ENCODE peak calls at places on chromosomes 6 and 20, in eight cellular contexts. W is OCI-LY7, S is upper lobe of right lung, B is stomach, K is coronary artery, X is cardiac muscle cell, J is lung, D is GM23248. F is an unnamed sample.

GRCh38 chr6:44733146-44733545 is 345.6 kb downstream of the CDC5L start:
- DNase-seq in W (no peak), S (no peak), B (no peak), K (peak), X (no peak), J (no peak), D (no peak), F (no peak)

GRCh38 chr6:43127180-43127579 is 43.9 kb upstream of the SRF start:
- DNase-seq in W (no peak), S (no peak), B (no peak), K (no peak), X (no peak), J (no peak), D (no peak), F (no peak)

GRCh38 chr20:25135031-25135430 is 53.1 kb upstream of the VSX1 start:
- DNase-seq in W (no peak), S (no peak), B (no peak), K (no peak), X (no peak), J (no peak), D (no peak), F (no peak)

GRCh38 chr20:22775671-22776139 is 191.3 kb upstream of the FOXA2 start:
- DNase-seq in W (no peak), S (no peak), B (no peak), K (no peak), X (peak), J (no peak), D (peak), F (no peak)

GRCh38 chr6:30712441-30712840 is 4.6 kb downstream of the MDC1 start:
- DNase-seq in W (no peak), S (no peak), B (no peak), K (no peak), X (no peak), J (no peak), D (no peak), F (no peak)

GRCh38 chr20:32456869-32457421 is 98.8 kb downstream of the ASXL1 start:
- DNase-seq in W (peak), S (no peak), B (peak), K (no peak), X (peak), J (no peak), D (peak), F (no peak)

GRCh38 chr6:116047173-116047933 is 13.3 kb downstream of the FRK start:
- DNase-seq in W (peak), S (no peak), B (no peak), K (no peak), X (no peak), J (no peak), D (peak), F (no peak)

GRCh38 chr20:61744691-61745396 is 320.8 kb downstream of the TAF4 start:
- DNase-seq in W (no peak), S (no peak), B (no peak), K (no peak), X (peak), J (no peak), D (peak), F (no peak)

GRCh38 chr20:17565164-17565845 is 4.6 kb upstream of the DSTN start:
- DNase-seq in W (no peak), S (no peak), B (no peak), K (no peak), X (no peak), J (no peak), D (peak), F (no peak)

GRCh38 chr20:3766832-3767433 is 620 bp downstream of the ADISSP start:
- DNase-seq in W (peak), S (no peak), B (no peak), K (no peak), X (no peak), J (no peak), D (peak), F (no peak)

GRCh38 chr6:48664850-48665249 is 553.9 kb upstream of the PTCHD4 start:
- DNase-seq in W (no peak), S (no peak), B (no peak), K (no peak), X (no peak), J (no peak), D (no peak), F (no peak)

GRCh38 chr6:87755697-87756671 is 54.0 kb upstream of the AKIRIN2 start:
- DNase-seq in W (peak), S (no peak), B (no peak), K (no peak), X (peak), J (no peak), D (peak), F (no peak)

GRCh38 chr6:159727717-159728440 is 573 bp downstream of the WTAP start:
- DNase-seq in W (peak), S (no peak), B (no peak), K (no peak), X (peak), J (peak), D (peak), F (no peak)

GRCh38 chr6:126753616-126754015 is 364.9 kb upstream of the RSPO3 start:
- DNase-seq in W (no peak), S (no peak), B (no peak), K (no peak), X (no peak), J (no peak), D (peak), F (no peak)

GRCh38 chr6:157242791-157243190 is 80.5 kb downstream of the TMEM242 start:
- DNase-seq in W (no peak), S (no peak), B (no peak), K (no peak), X (no peak), J (no peak), D (no peak), F (peak)
- H3K27ac ChIP-seq in W (no peak), S (no peak), B (no peak), K (no peak), X (no peak), J (no peak), D (no peak), F (no peak)

GRCh38 chr6:33723576-33724085 is 12.1 kb upstream of the UQCC2 start:
- DNase-seq in W (no peak), S (peak), B (no peak), K (no peak), X (no peak), J (no peak), D (no peak), F (no peak)

GRCh38 chr6:33720998-33721397 is 9.5 kb upstream of the UQCC2 start:
- DNase-seq in W (no peak), S (no peak), B (peak), K (no peak), X (no peak), J (no peak), D (no peak), F (no peak)

GRCh38 chr6:33721529-33721928 is 10.0 kb upstream of the UQCC2 start:
- DNase-seq in W (no peak), S (no peak), B (no peak), K (no peak), X (no peak), J (no peak), D (no peak), F (no peak)

GRCh38 chr6:33724281-33725023 is 13.0 kb upstream of the UQCC2 start:
- DNase-seq in W (no peak), S (peak), B (no peak), K (no peak), X (no peak), J (no peak), D (no peak), F (no peak)

DNA sequence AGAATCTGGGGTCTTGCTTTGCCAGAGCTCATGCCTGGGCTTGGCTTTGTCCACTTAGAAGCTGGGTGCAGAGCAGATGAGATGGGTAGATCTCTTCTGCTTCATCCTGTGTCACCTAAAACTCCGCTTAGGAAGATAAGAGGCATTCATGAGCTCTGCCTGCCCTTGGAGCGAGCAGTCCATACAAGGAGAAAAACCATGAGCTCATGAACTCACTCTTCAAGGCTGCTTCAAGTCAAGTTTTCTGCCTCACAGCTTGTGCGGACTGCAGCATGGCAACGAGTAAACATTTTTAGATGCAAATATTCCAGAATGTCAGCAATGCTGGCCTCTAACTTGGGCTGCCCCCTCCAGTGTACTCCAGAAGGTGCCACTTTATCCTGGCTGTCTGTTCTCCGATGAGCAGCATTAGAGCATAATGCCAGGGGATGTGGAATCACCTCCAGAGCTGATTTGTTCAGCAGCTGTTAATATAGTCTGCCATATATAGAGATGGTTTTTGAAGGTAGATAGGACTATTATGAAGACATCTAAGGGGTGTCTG is 10.7 kb upstream of the UQCC2 start:
- DNase-seq in W (no peak), S (peak), B (no peak), K (no peak), X (no peak), J (no peak), D (no peak), F (no peak)
- H3K27ac ChIP-seq in W (no peak), S (no peak), B (peak), K (no peak), X (no peak), J (no peak), D (no peak), F (peak)

DNA sequence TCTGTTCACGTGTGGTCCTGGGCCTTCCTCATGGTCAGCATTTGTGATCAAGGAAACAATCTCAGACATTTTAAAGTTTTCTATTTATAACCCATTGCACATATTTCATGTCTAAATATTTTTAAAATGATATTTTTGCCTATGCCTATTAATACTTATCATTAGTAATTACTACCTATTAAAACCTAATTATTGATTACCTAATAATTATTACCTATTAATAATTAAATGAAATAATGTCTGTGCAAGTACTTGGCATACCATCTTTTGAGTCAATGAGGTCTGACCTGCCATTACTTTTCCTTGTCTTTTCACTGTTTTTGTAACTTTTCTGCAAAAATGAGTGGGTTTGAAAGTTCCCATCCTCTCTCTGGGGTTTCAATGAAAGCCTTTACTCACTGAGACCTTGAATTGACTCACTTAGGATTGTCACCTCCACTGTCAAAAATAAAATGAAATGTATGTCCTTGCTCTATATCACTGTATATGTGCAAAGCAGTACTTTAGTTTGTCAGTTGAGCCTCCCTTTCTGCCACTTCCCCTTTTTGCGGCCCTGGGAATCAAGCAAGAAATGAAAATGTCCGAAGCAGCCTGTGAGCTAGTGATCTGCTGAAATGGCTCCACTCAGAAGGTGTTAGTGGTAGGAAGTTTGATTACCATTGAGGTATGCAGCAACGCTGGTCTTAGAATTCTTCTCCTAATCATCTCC is 87.8 kb downstream of the L3MBTL3 start:
- DNase-seq in W (no peak), S (no peak), B (no peak), K (no peak), X (no peak), J (no peak), D (no peak), F (peak)
- H3K27ac ChIP-seq in W (no peak), S (no peak), B (no peak), K (no peak), X (no peak), J (no peak), D (no peak), F (no peak)

DNA sequence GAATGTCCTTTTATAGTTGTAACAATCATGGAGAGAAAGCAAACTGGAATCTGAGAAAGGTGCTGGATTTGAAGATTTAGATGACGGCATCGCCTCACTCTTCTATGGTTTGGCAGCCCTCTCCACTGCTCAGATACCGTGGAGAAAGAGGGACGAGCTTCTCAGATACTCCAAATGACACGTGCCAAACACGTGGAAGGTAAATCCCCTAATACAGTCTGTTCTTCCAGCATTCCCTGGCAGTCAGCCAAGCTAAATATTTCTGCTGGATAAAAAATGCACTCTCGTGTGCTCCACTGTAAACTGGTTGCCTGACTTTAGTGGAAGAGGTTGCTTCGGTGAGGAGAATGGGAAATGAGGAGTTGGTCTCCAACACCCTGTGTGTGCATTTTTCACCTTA is 16.7 kb upstream of the PRDM1 start:
- DNase-seq in W (no peak), S (no peak), B (peak), K (no peak), X (peak), J (no peak), D (peak), F (no peak)
- H3K27ac ChIP-seq in W (no peak), S (no peak), B (no peak), K (no peak), X (no peak), J (no peak), D (no peak), F (no peak)

GRCh38 chr6:167093406-167093921 is 29.4 kb upstream of the CCR6 start:
- DNase-seq in W (no peak), S (no peak), B (no peak), K (no peak), X (no peak), J (no peak), D (no peak), F (no peak)
- H3K27ac ChIP-seq in W (no peak), S (no peak), B (peak), K (no peak), X (no peak), J (no peak), D (no peak), F (peak)

GRCh38 chr20:36474563-36474962 is 66.8 kb upstream of the MYL9 start:
- DNase-seq in W (no peak), S (no peak), B (no peak), K (no peak), X (no peak), J (no peak), D (no peak), F (no peak)
- H3K27ac ChIP-seq in W (no peak), S (peak), B (peak), K (peak), X (peak), J (peak), D (peak), F (peak)

GRCh38 chr20:59175861-59176260 is 12.2 kb downstream of the ZNF831 start:
- DNase-seq in W (no peak), S (no peak), B (no peak), K (no peak), X (no peak), J (no peak), D (no peak), F (no peak)
- H3K27ac ChIP-seq in W (no peak), S (no peak), B (no peak), K (no peak), X (no peak), J (no peak), D (no peak), F (no peak)

F was measured in Peyer's patch.